ENCODE peak calls at places on chromosomes 1 and 21, in seven cellular contexts. I is cardiac muscle cell, B is astrocyte of the cerebellum, Z is pancreas, E is A549, C is uterus, D is fibroblast of the aortic adventitia. M is an unnamed sample.

GRCh38 chr21:42460391-42461184 is 35.4 kb downstream of the RSPH1 start:
- DNase-seq in C (no peak), B (no peak), D (no peak), E (no peak), Z (no peak), I (no peak), M (no peak)

GRCh38 chr1:198918920-198919319 is 280.1 kb downstream of the PTPRC start:
- DNase-seq in D (peak), Z (no peak), E (no peak), I (no peak), B (no peak), C (no peak), M (no peak)

GRCh38 chr1:22256213-22256512 is 113.3 kb upstream of the WNT4 start:
- DNase-seq in D (no peak), B (no peak), E (no peak), Z (no peak), I (no peak), C (no peak), M (no peak)

GRCh38 chr1:161915051-161915503 is 108.6 kb downstream of the OLFML2B start:
- DNase-seq in C (no peak), E (no peak), I (no peak), B (no peak), Z (no peak), D (no peak), M (no peak)

GRCh38 chr1:11772458-11772857 is 10.5 kb downstream of the C1orf167 start:
- DNase-seq in I (no peak), D (no peak), B (no peak), C (no peak), Z (no peak), E (no peak), M (no peak)

GRCh38 chr1:227780101-227781044 is 35.1 kb upstream of the PRSS38 start:
- DNase-seq in E (no peak), B (no peak), I (no peak), Z (no peak), D (no peak), C (no peak), M (no peak)

GRCh38 chr1:233244183-233244582 is 51.3 kb downstream of the PCNX2 start:
- DNase-seq in B (no peak), D (peak), Z (peak), I (peak), E (peak), C (no peak), M (no peak)

GRCh38 chr1:87117761-87118160 is 203.3 kb downstream of the HS2ST1 start:
- DNase-seq in B (no peak), D (peak), Z (no peak), I (no peak), C (no peak), E (no peak), M (no peak)

GRCh38 chr21:26888256-26888655 is 43.0 kb upstream of the ADAMTS1 start:
- DNase-seq in Z (no peak), E (no peak), C (no peak), I (no peak), D (peak), B (peak), M (no peak)

GRCh38 chr1:224116131-224116530 is 2.2 kb downstream of the FBXO28 start:
- DNase-seq in D (peak), C (no peak), Z (no peak), I (peak), B (peak), E (peak), M (peak)

GRCh38 chr1:207462535-207462934 is 8.4 kb downstream of the CR2 start:
- DNase-seq in B (no peak), D (no peak), I (no peak), Z (no peak), E (no peak), C (no peak), M (no peak)

GRCh38 chr21:39153373-39153772 is 29.9 kb downstream of the PSMG1 start:
- DNase-seq in C (no peak), B (no peak), E (peak), I (no peak), D (peak), Z (no peak), M (no peak)

GRCh38 chr1:242454262-242455051 is 70.0 kb downstream of the PLD5 start:
- DNase-seq in C (no peak), E (peak), I (peak), D (peak), B (peak), Z (no peak), M (no peak)

GRCh38 chr1:25754421-25755195 is 45.4 kb upstream of the SELENON start:
- DNase-seq in C (no peak), I (no peak), D (no peak), Z (no peak), B (no peak), E (no peak), M (no peak)

GRCh38 chr1:152582647-152583046 is 2.3 kb upstream of the LCE3D start:
- DNase-seq in Z (no peak), I (no peak), E (peak), D (no peak), C (no peak), B (no peak), M (no peak)

GRCh38 chr1:230382060-230382491 is 44.1 kb downstream of the PGBD5 start:
- DNase-seq in C (no peak), E (peak), D (no peak), B (no peak), Z (peak), I (no peak), M (no peak)

GRCh38 chr1:230970432-230970831 is 8.2 kb downstream of the TTC13 start:
- DNase-seq in D (no peak), C (no peak), Z (no peak), I (no peak), B (no peak), E (no peak), M (no peak)

GRCh38 chr1:213415686-213416380 is 364.8 kb downstream of the RPS6KC1 start:
- DNase-seq in Z (no peak), E (no peak), D (no peak), B (no peak), C (no peak), I (no peak), M (no peak)

GRCh38 chr1:182083851-182084486 is 22.5 kb upstream of the ZNF648 start:
- DNase-seq in Z (no peak), E (no peak), B (no peak), I (no peak), C (no peak), D (no peak), M (no peak)

GRCh38 chr1:61253912-61254628 is 171.7 kb downstream of the NFIA start:
- DNase-seq in C (no peak), D (no peak), B (no peak), Z (no peak), E (no peak), I (peak), M (no peak)

GRCh38 chr1:61253059-61253735 is 170.8 kb downstream of the NFIA start:
- DNase-seq in C (peak), D (peak), B (no peak), Z (peak), E (peak), I (peak), M (no peak)

GRCh38 chr1:61255324-61255703 is 173.0 kb downstream of the NFIA start:
- DNase-seq in Z (no peak), C (no peak), E (no peak), I (peak), D (no peak), B (peak), M (no peak)

GRCh38 chr1:61259379-61260148 is 177.2 kb downstream of the NFIA start:
- DNase-seq in I (peak), D (peak), Z (no peak), E (no peak), C (no peak), B (no peak), M (no peak)

GRCh38 chr1:61254629-61255323 is 172.4 kb downstream of the NFIA start:
- DNase-seq in D (peak), Z (peak), C (no peak), B (peak), I (peak), E (no peak), M (no peak)
- H3K4me3 ChIP-seq in D (peak), Z (peak), C (peak), B (peak), I (no peak), E (no peak), M (peak)

DNA sequence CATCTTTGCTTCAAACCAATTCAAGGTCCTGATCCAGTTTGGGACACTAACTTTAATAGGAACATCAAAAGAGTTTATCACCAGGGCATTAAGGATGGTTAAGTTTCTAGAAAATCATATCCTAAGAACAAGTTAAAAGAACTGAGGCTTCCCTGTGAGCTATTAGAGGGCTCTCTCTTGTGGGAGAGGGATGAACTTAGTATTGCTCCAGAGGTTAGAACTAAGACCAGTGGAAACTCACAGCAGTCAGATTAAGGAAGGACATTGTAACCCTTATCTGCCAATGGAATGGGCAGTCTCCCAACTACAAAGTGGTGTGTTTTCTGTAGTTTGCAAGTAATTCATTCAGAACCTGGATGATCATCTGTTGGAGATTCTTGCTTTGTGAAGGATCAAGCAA is 36.8 kb downstream of the UBE2U start:
- DNase-seq in E (no peak), I (peak), C (no peak), B (no peak), Z (no peak), D (peak), M (no peak)
- TF ChIP-seq CTCF in E (no peak), I (peak), C (no peak), B (peak), Z (no peak), D (peak), M (peak)

DNA sequence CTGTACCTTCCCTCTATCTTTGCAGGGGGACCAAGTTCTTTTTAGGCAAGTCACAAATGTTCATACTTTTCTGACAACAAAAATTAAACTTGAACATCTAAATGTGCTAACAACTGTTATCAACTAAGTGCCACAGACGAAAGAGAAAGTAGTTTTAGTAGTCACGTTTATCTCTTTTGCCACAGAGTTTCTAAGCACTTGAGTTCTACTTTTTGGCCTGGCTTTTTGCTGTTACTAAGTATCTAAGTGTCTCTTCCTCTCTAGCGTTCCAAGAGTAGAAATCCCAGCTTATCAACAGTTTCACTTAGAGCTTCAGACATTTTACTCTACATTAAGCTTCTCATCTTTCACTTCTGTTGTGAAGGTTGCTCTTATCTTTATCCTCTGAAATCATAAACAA is 34.3 kb downstream of the GATAD2B start:
- DNase-seq in E (no peak), C (no peak), I (peak), Z (no peak), D (peak), B (no peak), M (no peak)
- H3K4me3 ChIP-seq in E (no peak), C (no peak), I (no peak), Z (no peak), D (no peak), B (no peak), M (no peak)

GRCh38 chr1:185695299-185695698 is 38.9 kb upstream of the HMCN1 start:
- DNase-seq in C (no peak), B (no peak), I (no peak), Z (no peak), D (no peak), E (no peak), M (no peak)
- TF ChIP-seq CTCF in C (no peak), B (no peak), I (no peak), Z (no peak), D (peak), E (peak), M (no peak)

GRCh38 chr1:204455063-204455830 is 39.4 kb downstream of the PIK3C2B start:
- DNase-seq in E (no peak), B (no peak), I (no peak), Z (no peak), D (no peak), C (no peak), M (no peak)

GRCh38 chr1:204454476-204454875 is 40.1 kb downstream of the PIK3C2B start:
- DNase-seq in D (no peak), B (no peak), Z (no peak), C (no peak), E (no peak), I (no peak), M (no peak)

GRCh38 chr1:204455831-204456145 is 38.8 kb downstream of the PIK3C2B start:
- DNase-seq in C (no peak), Z (no peak), B (no peak), E (no peak), I (no peak), D (no peak), M (no peak)

GRCh38 chr1:204451352-204452124 is 39.9 kb upstream of the PPP1R15B start:
- DNase-seq in E (no peak), Z (no peak), I (no peak), D (no peak), B (no peak), C (no peak), M (no peak)

GRCh38 chr1:204453141-204453772 is 41.3 kb downstream of the PIK3C2B start:
- DNase-seq in E (no peak), I (no peak), C (no peak), B (no peak), D (no peak), Z (no peak), M (no peak)
- H3K4me3 ChIP-seq in E (no peak), I (no peak), C (no peak), B (no peak), D (no peak), Z (no peak), M (no peak)

GRCh38 chr1:100396651-100397050 is 44.3 kb downstream of the CDC14A start:
- DNase-seq in C (no peak), B (no peak), I (no peak), E (no peak), Z (no peak), D (no peak), M (no peak)
- TF ChIP-seq CTCF in C (no peak), B (no peak), I (no peak), E (no peak), Z (no peak), D (no peak), M (no peak)

GRCh38 chr1:226542623-226543103 is 5.9 kb upstream of the STUM start:
- DNase-seq in C (peak), E (no peak), Z (peak), B (no peak), D (no peak), I (peak), M (no peak)
- H3K4me3 ChIP-seq in C (no peak), E (no peak), Z (no peak), B (no peak), D (no peak), I (no peak), M (no peak)

DNA sequence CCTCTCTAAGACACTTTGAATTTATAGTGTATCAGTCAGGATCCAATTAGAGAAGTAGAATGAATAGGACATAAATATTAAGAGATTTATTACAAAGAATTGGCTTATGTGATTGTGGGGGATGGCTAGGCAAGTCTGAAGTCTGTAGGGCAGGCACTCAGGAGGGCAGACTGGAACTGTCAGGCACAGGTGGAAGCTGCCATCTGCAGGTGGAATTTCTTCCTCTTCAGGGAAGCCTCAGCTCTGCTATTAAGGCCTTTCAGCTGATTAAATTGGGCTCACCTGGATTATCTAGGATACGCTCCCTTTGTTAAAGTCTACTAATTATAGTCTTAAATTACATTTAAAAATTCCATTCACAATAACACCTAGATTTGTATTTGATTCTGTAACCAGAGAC is 92.0 kb upstream of the HAO2 start:
- DNase-seq in I (no peak), B (no peak), E (peak), C (no peak), Z (no peak), D (no peak), M (no peak)
- TF ChIP-seq CTCF in I (no peak), B (no peak), E (no peak), C (no peak), Z (no peak), D (no peak), M (no peak)